ENCODE peak calls at places on chromosomes 16 and 17, in five cellular contexts. Y, O, Z, T and N are unnamed samples.
A peak's percentile ranks its signal among the peaks of the same experiment; 100 is the strongest.

GRCh38 chr17:60223456-60223855 is 73.7 kb downstream of the CA4 start:
- DNase-seq in Y (no peak), O (no peak), Z (no peak), T (no peak), N (no peak)

GRCh38 chr16:4373909-4374742 is 2.5 kb downstream of the VASN start:
- DNase-seq in Y (peak; percentile 79), O (peak; percentile 48), Z (no peak), T (no peak), N (peak; percentile 68)

GRCh38 chr17:19531780-19532501 is 1.7 kb upstream of the SLC47A1 start:
- DNase-seq in Y (no peak), O (no peak), Z (no peak), T (no peak), N (no peak)

GRCh38 chr16:4982056-4982867 is 24.1 kb downstream of the SEC14L5 start:
- DNase-seq in Y (no peak), O (no peak), Z (peak; percentile 11), T (no peak), N (peak; percentile 74)

GRCh38 chr16:23114131-23114904 is 34.9 kb downstream of the USP31 start:
- DNase-seq in Y (peak; percentile 23), O (no peak), Z (no peak), T (no peak), N (no peak)

GRCh38 chr16:16019488-16019887 is 70.1 kb downstream of the ABCC1 start:
- DNase-seq in Y (no peak), O (peak; percentile 80), Z (no peak), T (no peak), N (no peak)

GRCh38 chr16:81491522-81492188 is 47.0 kb downstream of the CMIP start:
- DNase-seq in Y (no peak), O (no peak), Z (no peak), T (no peak), N (no peak)

GRCh38 chr17:67016039-67016762 is 28.2 kb upstream of the CACNG1 start:
- DNase-seq in Y (no peak), O (no peak), Z (no peak), T (no peak), N (no peak)

GRCh38 chr16:12639044-12639443 is 164.6 kb downstream of the CPPED1 start:
- DNase-seq in Y (no peak), O (no peak), Z (no peak), T (no peak), N (no peak)

GRCh38 chr16:28231763-28232162 is 20.0 kb upstream of the XPO6 start:
- DNase-seq in Y (no peak), O (no peak), Z (no peak), T (no peak), N (no peak)

GRCh38 chr17:7579001-7579838 is at the start of gene CD68:
- DNase-seq in Y (peak; percentile 85), O (peak; percentile 92), Z (no peak), T (peak; percentile 49), N (peak; percentile 54)

GRCh38 chr17:72342582-72343527 is 222.0 kb downstream of the SOX9 start:
- DNase-seq in Y (no peak), O (no peak), Z (no peak), T (no peak), N (peak; percentile 33)

GRCh38 chr16:89721644-89722391 is 481 bp downstream of the ZNF276 start:
- DNase-seq in Y (peak; percentile 72), O (peak; percentile 44), Z (peak; percentile 95), T (peak; percentile 92), N (peak; percentile 69)

GRCh38 chr16:2971134-2971984 is 2.2 kb downstream of the PAQR4 start:
- DNase-seq in Y (no peak), O (no peak), Z (peak; percentile 78), T (no peak), N (no peak)
- H3K27ac ChIP-seq in Y (no peak overlapping the region), O (no peak overlapping the region), Z (no peak overlapping the region), T (no peak overlapping the region), N (no peak overlapping the region)

GRCh38 chr16:56758432-56758831 is 28.5 kb downstream of the NUP93 start:
- DNase-seq in Y (no peak), O (no peak), Z (no peak), T (no peak), N (no peak)
- TF ChIP-seq CTCF in Y (no peak), O (no peak), Z (no peak), T (no peak), N (no peak)

GRCh38 chr17:4527552-4527951 is 27.6 kb downstream of the MYBBP1A start:
- DNase-seq in Y (no peak), O (no peak), Z (no peak), T (no peak), N (no peak)

GRCh38 chr17:4523946-4524345 is 25.3 kb downstream of the SPNS2 start:
- DNase-seq in Y (no peak), O (no peak), Z (no peak), T (no peak), N (no peak)

GRCh38 chr17:4522661-4523060 is 24.0 kb downstream of the SPNS2 start:
- DNase-seq in Y (no peak), O (no peak), Z (no peak), T (no peak), N (no peak)

GRCh38 chr17:4529533-4530152 is 25.5 kb downstream of the MYBBP1A start:
- DNase-seq in Y (no peak), O (no peak), Z (peak; percentile 77), T (no peak), N (no peak)

GRCh38 chr17:4525691-4526397 is 27.2 kb downstream of the SPNS2 start:
- DNase-seq in Y (no peak), O (no peak), Z (no peak), T (no peak), N (no peak)
- H3K27ac ChIP-seq in Y (no peak overlapping the region), O (no peak overlapping the region), Z (no peak overlapping the region), T (no peak overlapping the region), N (no peak overlapping the region)

DNA sequence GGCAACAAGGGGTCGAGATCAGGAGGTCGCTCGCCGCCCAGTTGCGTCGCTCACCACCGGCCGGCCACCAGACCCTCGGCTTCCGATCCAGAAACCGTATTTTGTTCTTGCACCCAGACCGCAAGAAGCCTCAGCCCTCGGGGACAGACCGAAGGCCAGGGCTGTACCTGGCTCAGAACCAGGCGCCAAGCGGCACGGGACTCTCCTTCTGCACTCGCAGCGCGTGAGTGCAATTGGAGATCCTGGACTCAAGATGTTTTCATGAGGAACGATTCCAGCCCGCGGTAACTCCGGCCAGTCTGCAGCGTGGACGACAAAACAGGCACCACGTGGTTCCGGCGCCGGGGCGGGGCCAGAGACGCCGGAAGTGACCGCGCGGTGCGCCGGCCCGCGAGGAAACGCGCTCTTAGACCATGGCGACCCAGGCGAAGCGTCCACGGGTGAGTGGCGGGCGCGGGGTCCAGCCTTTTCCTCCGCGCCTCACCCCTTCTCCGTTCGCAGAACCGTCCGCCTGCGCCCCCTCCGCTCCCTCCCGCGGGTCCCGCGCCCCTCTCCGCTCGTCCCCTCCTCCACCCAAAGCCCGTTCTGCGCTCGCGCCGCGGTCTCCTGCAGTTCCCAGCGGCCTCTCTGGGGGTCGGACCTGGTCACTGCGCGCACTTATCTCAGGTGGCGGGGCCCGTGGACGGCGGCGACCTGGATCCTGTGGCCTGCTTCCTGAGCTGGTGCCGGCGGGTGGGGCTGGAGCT is at the start of gene SETD6:
- DNase-seq in Y (peak; percentile 91), O (peak; percentile 80), Z (peak; percentile 98), T (peak; percentile 68), N (peak; percentile 89)
- TF ChIP-seq CTCF in Y (peak; percentile 30), O (no peak), Z (peak; percentile 29), T (no peak), N (peak; percentile 47)

GRCh38 chr17:77506371-77506991 is 365.7 kb downstream of the SEC14L1 start:
- DNase-seq in Y (no peak), O (no peak), Z (peak; percentile 72), T (no peak), N (no peak)

GRCh38 chr17:77509599-77509998 is 368.8 kb downstream of the SEC14L1 start:
- DNase-seq in Y (no peak), O (no peak), Z (no peak), T (no peak), N (no peak)

GRCh38 chr17:77507116-77507885 is 366.5 kb downstream of the SEC14L1 start:
- DNase-seq in Y (no peak), O (no peak), Z (peak; percentile 41), T (no peak), N (no peak)

GRCh38 chr17:77509089-77509488 is 368.3 kb downstream of the SEC14L1 start:
- DNase-seq in Y (no peak), O (no peak), Z (no peak), T (no peak), N (no peak)

DNA sequence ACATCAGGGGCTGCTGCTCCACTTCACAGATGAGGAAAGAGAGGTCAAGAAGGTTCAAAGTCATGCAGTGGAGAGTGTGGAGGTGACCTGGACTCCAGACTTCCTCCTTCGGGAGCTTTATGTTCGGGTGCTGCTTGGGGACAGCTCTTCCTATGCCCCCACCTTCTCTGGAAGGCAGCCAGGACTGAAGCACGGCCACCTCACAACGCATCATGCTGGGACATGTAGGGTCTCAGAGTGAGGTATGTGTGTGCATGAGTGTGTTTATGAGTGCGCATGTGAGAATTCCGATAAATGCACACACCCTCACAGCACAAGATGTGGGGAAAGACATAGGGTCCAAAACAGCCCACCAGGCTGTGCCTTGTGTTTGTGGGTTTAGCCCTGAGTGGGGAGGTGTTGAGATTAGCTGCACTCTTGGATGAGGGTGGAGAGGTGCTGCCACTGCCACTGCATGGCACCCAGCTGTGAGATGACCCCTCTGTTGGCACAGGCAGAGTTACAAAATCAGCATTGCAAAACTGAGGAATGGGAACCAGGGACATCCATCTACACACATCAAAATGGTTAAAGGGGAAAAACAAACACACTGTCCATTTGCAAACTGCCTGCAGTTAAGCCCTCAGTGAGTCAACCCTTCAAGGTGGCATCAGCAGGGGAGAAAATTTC is 367.4 kb downstream of the SEC14L1 start:
- DNase-seq in Y (no peak), O (no peak), Z (peak; percentile 22), T (no peak), N (no peak)
- H3K27ac ChIP-seq in Y (no peak overlapping the region), O (no peak overlapping the region), Z (no peak overlapping the region), T (no peak overlapping the region), N (no peak overlapping the region)